ENCODE peak calls at places on chromosomes 3 and 15, in seven cellular contexts. Y, Z, E, N, L, M and K are unnamed samples. For H3K36me3, the result is how much of the 10 kb centered on the place peaks cover.

GRCh38 chr15:40233727-40234577 is 4.9 kb upstream of the PAK6 start:
- DNase-seq in Z (no peak), N (no peak), L (no peak), E (no peak), Y (no peak), M (peak), K (peak)

GRCh38 chr3:106371605-106372292 is 502.9 kb upstream of the CBLB start:
- DNase-seq in E (no peak), L (no peak), N (no peak), Z (no peak), M (no peak), Y (no peak), K (no peak)

GRCh38 chr15:70189826-70190225 is 92.1 kb upstream of the TLE3 start:
- DNase-seq in Z (no peak), M (no peak), L (no peak), Y (no peak), E (no peak), N (no peak), K (no peak)

GRCh38 chr3:138367326-138367850 is 19.0 kb downstream of the MRAS start:
- DNase-seq in Y (no peak), M (no peak), Z (no peak), L (no peak), N (no peak), E (no peak), K (no peak)

GRCh38 chr15:44537728-44538240 is 837 bp downstream of the EIF3J start:
- DNase-seq in N (no peak), E (peak), Z (no peak), Y (no peak), M (no peak), L (no peak), K (peak)

GRCh38 chr3:70716832-70717231 is 404.4 kb upstream of the MDFIC2 start:
- DNase-seq in L (no peak), M (peak), N (no peak), Y (no peak), E (no peak), Z (no peak), K (no peak)

GRCh38 chr3:52813810-52814209 is 16.7 kb downstream of the ITIH4 start:
- DNase-seq in M (no peak), Z (no peak), E (no peak), Y (no peak), N (no peak), L (no peak), K (no peak)

GRCh38 chr3:123346726-123347125 is 102.2 kb downstream of the ADCY5 start:
- DNase-seq in M (peak), N (no peak), E (no peak), L (no peak), Y (no peak), Z (no peak), K (no peak)

GRCh38 chr3:101868534-101869464 is 19.5 kb downstream of the NFKBIZ start:
- DNase-seq in E (no peak), N (no peak), L (no peak), M (no peak), Z (no peak), Y (peak), K (no peak)

GRCh38 chr3:192188218-192188835 is 539.0 kb downstream of the FGF12 start:
- DNase-seq in L (no peak), N (peak), Y (peak), M (peak), Z (no peak), E (peak), K (peak)

GRCh38 chr15:90478981-90479481 is 50.7 kb upstream of the CRTC3 start:
- DNase-seq in Y (peak), E (no peak), Z (no peak), L (no peak), N (no peak), M (no peak), K (no peak)

GRCh38 chr3:59313365-59313764 is 263.5 kb upstream of the CFAP20DC start:
- DNase-seq in N (peak), Y (peak), Z (no peak), L (no peak), M (peak), E (peak), K (peak)

GRCh38 chr3:51721062-51721745 is 14.3 kb downstream of the GRM2 start:
- DNase-seq in Z (no peak), N (no peak), E (no peak), Y (no peak), M (no peak), L (no peak), K (no peak)

GRCh38 chr3:119301001-119301400 is 6.8 kb downstream of the ARHGAP31 start:
- DNase-seq in M (peak), Z (no peak), Y (no peak), E (no peak), L (no peak), N (no peak), K (no peak)

GRCh38 chr3:70000563-70001081 is 1.1 kb downstream of the SAMMSON start:
- DNase-seq in Y (no peak), Z (no peak), L (no peak), M (no peak), E (no peak), N (no peak), K (no peak)

GRCh38 chr15:67092726-67093125 is 27.3 kb downstream of the SMAD3 start:
- DNase-seq in M (no peak), Y (no peak), Z (no peak), E (no peak), L (no peak), N (no peak), K (no peak)

DNA sequence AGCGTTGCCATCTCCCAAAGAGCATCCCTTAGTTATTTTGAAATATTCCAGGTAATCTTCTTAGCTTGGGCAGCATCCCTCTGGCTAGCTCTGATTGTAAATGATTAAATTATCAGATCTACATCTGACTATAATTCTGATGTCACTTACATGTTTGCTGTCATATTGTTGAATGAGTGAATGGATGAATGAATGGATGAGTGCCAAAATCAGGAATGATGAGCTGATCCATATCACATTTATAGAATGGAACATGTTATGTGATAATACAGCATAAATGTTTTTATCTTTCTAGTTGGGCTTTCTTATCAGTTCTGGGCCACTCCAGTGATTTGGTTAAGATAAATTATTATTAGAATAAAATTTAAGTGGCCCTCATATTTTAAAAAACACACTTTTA is 14.0 kb downstream of the FAN1 start:
- DNase-seq in E (no peak), Y (no peak), Z (no peak), M (no peak), N (no peak), L (no peak), K (no peak)
- H3K36me3 ChIP-seq in E (under half), Y (half or more), Z (under half), M (under half), N (under half), L (half or more), K (under half)

GRCh38 chr3:9009976-9010545 is 46.8 kb upstream of the RAD18 start:
- DNase-seq in N (no peak), M (no peak), Y (no peak), E (no peak), Z (no peak), L (no peak), K (no peak)

GRCh38 chr3:9012521-9012920 is 49.2 kb upstream of the RAD18 start:
- DNase-seq in N (no peak), M (peak), L (no peak), Z (no peak), E (no peak), Y (no peak), K (no peak)

GRCh38 chr3:9007213-9007612 is 43.9 kb upstream of the RAD18 start:
- DNase-seq in N (no peak), Y (no peak), E (no peak), M (no peak), Z (no peak), L (no peak), K (no peak)

GRCh38 chr3:9007928-9008327 is 44.7 kb upstream of the RAD18 start:
- DNase-seq in Z (no peak), N (no peak), L (no peak), E (no peak), M (no peak), Y (no peak), K (no peak)

DNA sequence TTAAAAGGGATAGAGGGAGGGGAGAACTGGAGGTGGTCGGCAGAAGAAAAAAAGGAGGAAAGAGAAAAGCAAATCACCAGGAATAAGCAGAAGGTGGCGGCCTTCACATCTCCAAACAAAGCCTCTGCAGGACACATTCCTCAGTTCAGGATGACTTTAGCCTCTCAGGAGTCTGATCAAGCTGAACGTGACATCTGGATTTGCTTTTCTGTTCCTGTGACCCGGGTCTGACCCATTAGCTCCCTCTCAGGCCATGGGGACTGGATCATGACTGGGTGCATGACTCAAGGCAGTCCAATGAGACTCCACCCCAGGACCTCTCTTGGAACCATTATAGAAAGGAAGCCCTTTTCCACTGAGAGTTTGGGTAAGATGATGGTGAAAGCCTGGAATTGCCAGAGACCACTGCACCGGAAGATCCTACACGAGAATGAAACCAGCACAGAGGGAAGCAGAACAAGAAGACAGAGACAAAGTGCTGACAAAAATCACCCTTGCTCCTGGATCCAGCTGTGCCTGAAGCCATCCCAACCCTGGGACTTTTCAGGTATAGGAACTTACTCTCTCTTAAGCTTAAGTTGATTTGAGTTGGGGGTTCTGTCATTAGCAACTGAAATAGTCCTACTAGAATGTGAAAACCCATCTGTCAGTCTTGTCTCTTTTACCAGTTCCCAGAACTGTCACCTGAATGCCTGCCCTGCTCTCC is 45.4 kb upstream of the RAD18 start:
- DNase-seq in Z (no peak), L (no peak), N (no peak), E (no peak), Y (no peak), M (peak), K (no peak)
- H3K36me3 ChIP-seq in Z (under half), L (under half), N (under half), E (under half), Y (under half), M (under half), K (under half)

GRCh38 chr15:42688301-42688700 is 48.6 kb downstream of the CDAN1 start:
- DNase-seq in Z (no peak), N (no peak), E (no peak), Y (no peak), M (no peak), L (no peak), K (no peak)
- H3K36me3 ChIP-seq in Z (under half), N (under half), E (under half), Y (half or more), M (under half), L (half or more), K (under half)

DNA sequence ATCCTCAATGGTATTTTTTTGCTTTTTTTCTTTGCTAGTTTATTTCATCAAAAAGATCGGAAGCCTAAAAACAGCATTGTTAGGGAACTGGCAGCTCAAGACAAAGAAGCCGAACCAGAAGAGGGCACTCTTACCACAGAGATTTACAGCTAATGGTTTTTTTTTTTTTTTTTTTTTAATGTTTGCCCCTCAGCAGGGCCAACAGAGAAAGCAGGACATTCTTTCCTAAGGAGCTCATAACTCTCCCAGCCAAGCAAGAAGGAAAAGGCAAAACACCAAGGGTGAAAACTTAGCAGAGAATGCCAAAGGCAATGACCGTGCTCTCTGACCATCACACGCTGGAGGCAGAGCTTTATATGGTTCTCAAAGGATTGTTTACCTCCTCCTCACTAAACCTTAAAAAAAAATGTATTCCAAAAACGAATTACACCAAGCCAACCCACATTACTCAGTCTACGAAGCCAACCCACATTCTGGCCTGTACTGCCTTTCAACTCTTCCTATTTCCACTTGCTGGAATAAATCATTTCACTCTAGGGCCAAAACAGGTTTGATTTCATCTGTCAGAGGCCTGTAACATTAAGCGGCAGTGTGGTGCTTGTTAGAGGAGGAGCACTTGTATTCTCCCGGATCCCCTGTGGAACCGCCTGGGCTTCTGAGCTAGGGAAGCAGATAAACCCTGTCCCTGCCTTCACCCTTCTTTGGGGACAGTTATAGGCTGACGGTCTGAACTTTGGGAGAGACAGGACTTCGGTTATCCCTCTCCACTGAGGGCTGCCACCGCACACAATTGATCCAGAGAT is 35.6 kb upstream of the GYG1 start:
- DNase-seq in M (peak), Y (peak), N (peak), E (peak), Z (no peak), L (no peak), K (peak)
- H3K36me3 ChIP-seq in M (under half), Y (under half), N (under half), E (under half), Z (under half), L (under half), K (under half)

DNA sequence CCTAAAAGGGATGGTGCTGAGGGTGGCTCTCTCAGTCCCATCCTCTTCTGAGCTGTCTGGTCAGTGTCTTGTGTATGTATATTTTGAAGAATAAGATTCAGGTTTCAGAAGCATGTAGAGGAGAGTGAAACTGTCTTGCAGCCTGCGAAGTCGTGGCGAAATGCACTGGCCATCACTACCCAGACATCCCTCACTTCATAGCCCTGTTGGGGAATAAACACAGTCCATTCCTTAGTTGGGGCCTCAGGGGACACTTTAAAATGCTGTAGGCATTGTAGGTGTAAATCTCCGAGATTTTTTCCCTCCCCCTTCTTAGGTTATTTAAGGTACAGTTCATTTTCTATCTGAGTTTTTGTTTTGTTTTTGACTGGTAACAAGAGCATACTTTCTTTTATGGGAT is 93.8 kb downstream of the DNASE1L3 start:
- DNase-seq in N (peak), E (no peak), L (no peak), Z (no peak), M (peak), Y (no peak), K (no peak)
- H3K36me3 ChIP-seq in N (under half), E (under half), L (half or more), Z (under half), M (half or more), Y (half or more), K (under half)

GRCh38 chr3:183958775-183959174 is 58.9 kb downstream of the ABCC5 start:
- DNase-seq in E (no peak), Y (no peak), L (no peak), N (no peak), M (no peak), Z (no peak), K (no peak)
- H3K36me3 ChIP-seq in E (under half), Y (half or more), L (under half), N (under half), M (under half), Z (under half), K (under half)

DNA sequence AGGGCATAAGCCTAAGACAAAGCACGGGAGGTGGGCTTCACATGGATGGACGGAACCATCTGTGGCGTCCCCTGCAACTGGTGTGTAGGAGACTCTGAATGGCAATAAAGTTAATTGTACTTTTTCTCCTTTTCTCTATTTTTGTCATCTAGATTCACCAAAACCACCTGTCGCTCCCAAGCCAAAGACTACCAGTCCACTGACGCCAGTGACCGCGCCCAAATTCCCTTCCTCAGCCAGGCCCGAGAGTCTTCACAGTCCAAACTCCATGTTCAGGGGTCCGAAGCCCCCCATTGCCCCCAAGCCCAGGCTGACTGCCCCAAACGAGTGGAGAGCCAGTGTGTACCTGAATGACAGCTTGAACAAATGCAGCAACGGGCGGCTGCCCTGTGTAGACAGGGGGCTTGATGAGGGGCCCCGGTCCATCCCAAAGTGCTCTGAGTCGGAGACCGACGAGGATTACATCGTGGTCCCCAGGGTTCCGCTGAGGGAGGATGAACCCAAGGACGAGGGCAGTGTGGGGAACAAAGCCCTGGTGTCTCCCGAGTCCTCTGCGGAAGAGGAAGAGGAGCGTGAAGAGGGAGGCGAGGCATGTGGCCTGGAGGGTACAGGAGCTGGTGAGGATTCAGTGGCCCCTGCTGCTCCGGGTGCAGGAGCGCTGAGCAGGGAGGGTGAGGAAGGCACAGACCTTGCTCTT is at the start of gene FGD5:
- DNase-seq in E (no peak), Y (no peak), Z (no peak), N (no peak), L (no peak), M (no peak), K (no peak)
- H3K36me3 ChIP-seq in E (under half), Y (under half), Z (under half), N (under half), L (under half), M (under half), K (under half)

GRCh38 chr15:52626671-52627369 is 52.4 kb downstream of the ATOSA start:
- DNase-seq in L (no peak), M (no peak), Z (no peak), N (no peak), E (no peak), Y (no peak), K (no peak)

GRCh38 chr15:52622791-52623190 is 54.0 kb upstream of the ARPP19 start:
- DNase-seq in N (no peak), Z (no peak), L (no peak), M (no peak), Y (no peak), E (no peak), K (no peak)

GRCh38 chr15:52620496-52620895 is 51.7 kb upstream of the ARPP19 start:
- DNase-seq in N (no peak), L (no peak), M (no peak), E (no peak), Z (no peak), Y (no peak), K (no peak)

GRCh38 chr15:52624262-52624661 is 54.9 kb downstream of the ATOSA start:
- DNase-seq in N (no peak), Z (no peak), M (no peak), E (no peak), L (no peak), Y (no peak), K (no peak)
- H3K36me3 ChIP-seq in N (under half), Z (under half), M (under half), E (under half), L (under half), Y (half or more), K (under half)

GRCh38 chr3:19808834-19809233 is 125.2 kb downstream of the EFHB start:
- DNase-seq in E (peak), Y (no peak), N (no peak), M (no peak), L (no peak), Z (no peak), K (no peak)

GRCh38 chr3:19816631-19817030 is 117.4 kb downstream of the EFHB start:
- DNase-seq in L (no peak), Z (no peak), Y (no peak), M (no peak), N (no peak), E (no peak), K (no peak)

GRCh38 chr3:19815805-19816204 is 118.2 kb downstream of the EFHB start:
- DNase-seq in N (no peak), M (no peak), E (no peak), Y (no peak), Z (no peak), L (no peak), K (no peak)

GRCh38 chr3:19811689-19812088 is 122.3 kb downstream of the EFHB start:
- DNase-seq in Y (no peak), Z (no peak), N (no peak), L (no peak), M (no peak), E (no peak), K (no peak)
- H3K36me3 ChIP-seq in Y (under half), Z (under half), N (under half), L (under half), M (under half), E (under half), K (under half)